ENCODE peak calls at places on chromosome 16, in eight cellular contexts. One of them, this sample, is unnamed.
A peak's percentile ranks its signal among the peaks of the same experiment; 100 is the strongest.

GRCh38 chr16:71214771-71215381 is 15.6 kb downstream of the HYDIN start:
- DNase-seq in activated CD4-positive, alpha-beta T cell treated with anti-CD3 and anti-CD28 coated beads, Interleukin-2, amount 50 U/mL, for 1 hour: no peak
- DNase-seq in T-helper 2 cell: no peak
- DNase-seq in immature natural killer cell: peak; percentile 9
- DNase-seq in stimulated activated CD4-positive, alpha-beta T cell treated with anti-CD3 and anti-CD28 coated beads, Interleukin-1b, Interleukin-23, amount 100 ng/mL, for 1 hour: no peak
- DNase-seq in LoVo: peak; percentile 5
- DNase-seq in activated CD8-positive, alpha-beta memory T cell treated with anti-CD3 and anti-CD28 coated beads for 4 hours: no peak
- DNase-seq in stimulated activated CD8-positive, alpha-beta memory T cell treated with anti-CD3 and anti-CD28 coated beads, Interleukin-12 subunit alpha, Interleukin-12 subunit beta, amount 100 ng/mL, for 4 hours: no peak
- DNase-seq in this sample: no peak

GRCh38 chr16:72910875-72911274 is 137.1 kb downstream of the ZFHX3 start:
- DNase-seq in activated CD8-positive, alpha-beta memory T cell treated with anti-CD3 and anti-CD28 coated beads for 4 hours: no peak
- DNase-seq in activated CD4-positive, alpha-beta T cell treated with anti-CD3 and anti-CD28 coated beads, Interleukin-2, amount 50 U/mL, for 1 hour: no peak
- DNase-seq in T-helper 2 cell: no peak
- DNase-seq in stimulated activated CD8-positive, alpha-beta memory T cell treated with anti-CD3 and anti-CD28 coated beads, Interleukin-12 subunit alpha, Interleukin-12 subunit beta, amount 100 ng/mL, for 4 hours: no peak
- DNase-seq in immature natural killer cell: no peak
- DNase-seq in LoVo: no peak
- DNase-seq in stimulated activated CD4-positive, alpha-beta T cell treated with anti-CD3 and anti-CD28 coated beads, Interleukin-1b, Interleukin-23, amount 100 ng/mL, for 1 hour: no peak
- DNase-seq in this sample: no peak

GRCh38 chr16:85303354-85303883 is 191.1 kb upstream of the CIBAR2 start:
- DNase-seq in activated CD8-positive, alpha-beta memory T cell treated with anti-CD3 and anti-CD28 coated beads for 4 hours: peak; percentile 35
- DNase-seq in T-helper 2 cell: peak; percentile 54
- DNase-seq in activated CD4-positive, alpha-beta T cell treated with anti-CD3 and anti-CD28 coated beads, Interleukin-2, amount 50 U/mL, for 1 hour: peak; percentile 70
- DNase-seq in stimulated activated CD8-positive, alpha-beta memory T cell treated with anti-CD3 and anti-CD28 coated beads, Interleukin-12 subunit alpha, Interleukin-12 subunit beta, amount 100 ng/mL, for 4 hours: peak; percentile 50
- DNase-seq in LoVo: peak; percentile 67
- DNase-seq in stimulated activated CD4-positive, alpha-beta T cell treated with anti-CD3 and anti-CD28 coated beads, Interleukin-1b, Interleukin-23, amount 100 ng/mL, for 1 hour: peak; percentile 66
- DNase-seq in immature natural killer cell: peak; percentile 55
- DNase-seq in this sample: no peak

GRCh38 chr16:70658921-70659320 is 12.6 kb downstream of the IL34 start:
- DNase-seq in stimulated activated CD4-positive, alpha-beta T cell treated with anti-CD3 and anti-CD28 coated beads, Interleukin-1b, Interleukin-23, amount 100 ng/mL, for 1 hour: no peak
- DNase-seq in activated CD8-positive, alpha-beta memory T cell treated with anti-CD3 and anti-CD28 coated beads for 4 hours: no peak
- DNase-seq in LoVo: no peak
- DNase-seq in activated CD4-positive, alpha-beta T cell treated with anti-CD3 and anti-CD28 coated beads, Interleukin-2, amount 50 U/mL, for 1 hour: no peak
- DNase-seq in T-helper 2 cell: no peak
- DNase-seq in immature natural killer cell: no peak
- DNase-seq in stimulated activated CD8-positive, alpha-beta memory T cell treated with anti-CD3 and anti-CD28 coated beads, Interleukin-12 subunit alpha, Interleukin-12 subunit beta, amount 100 ng/mL, for 4 hours: no peak
- DNase-seq in this sample: no peak

GRCh38 chr16:50520451-50521245 is 27.5 kb upstream of the NKD1 start:
- DNase-seq in T-helper 2 cell: no peak
- DNase-seq in stimulated activated CD8-positive, alpha-beta memory T cell treated with anti-CD3 and anti-CD28 coated beads, Interleukin-12 subunit alpha, Interleukin-12 subunit beta, amount 100 ng/mL, for 4 hours: no peak
- DNase-seq in immature natural killer cell: no peak
- DNase-seq in LoVo: no peak
- DNase-seq in activated CD8-positive, alpha-beta memory T cell treated with anti-CD3 and anti-CD28 coated beads for 4 hours: no peak
- DNase-seq in stimulated activated CD4-positive, alpha-beta T cell treated with anti-CD3 and anti-CD28 coated beads, Interleukin-1b, Interleukin-23, amount 100 ng/mL, for 1 hour: no peak
- DNase-seq in activated CD4-positive, alpha-beta T cell treated with anti-CD3 and anti-CD28 coated beads, Interleukin-2, amount 50 U/mL, for 1 hour: no peak
- DNase-seq in this sample: peak; percentile 20

GRCh38 chr16:52545544-52546262 is 1.2 kb downstream of the TOX3 start:
- DNase-seq in activated CD4-positive, alpha-beta T cell treated with anti-CD3 and anti-CD28 coated beads, Interleukin-2, amount 50 U/mL, for 1 hour: no peak
- DNase-seq in activated CD8-positive, alpha-beta memory T cell treated with anti-CD3 and anti-CD28 coated beads for 4 hours: no peak
- DNase-seq in stimulated activated CD8-positive, alpha-beta memory T cell treated with anti-CD3 and anti-CD28 coated beads, Interleukin-12 subunit alpha, Interleukin-12 subunit beta, amount 100 ng/mL, for 4 hours: no peak
- DNase-seq in LoVo: no peak
- DNase-seq in T-helper 2 cell: no peak
- DNase-seq in immature natural killer cell: no peak
- DNase-seq in stimulated activated CD4-positive, alpha-beta T cell treated with anti-CD3 and anti-CD28 coated beads, Interleukin-1b, Interleukin-23, amount 100 ng/mL, for 1 hour: no peak
- DNase-seq in this sample: no peak

GRCh38 chr16:85376292-85377095 is 236.6 kb upstream of the GSE1 start:
- DNase-seq in stimulated activated CD4-positive, alpha-beta T cell treated with anti-CD3 and anti-CD28 coated beads, Interleukin-1b, Interleukin-23, amount 100 ng/mL, for 1 hour: no peak
- DNase-seq in activated CD4-positive, alpha-beta T cell treated with anti-CD3 and anti-CD28 coated beads, Interleukin-2, amount 50 U/mL, for 1 hour: no peak
- DNase-seq in T-helper 2 cell: no peak
- DNase-seq in activated CD8-positive, alpha-beta memory T cell treated with anti-CD3 and anti-CD28 coated beads for 4 hours: no peak
- DNase-seq in LoVo: no peak
- DNase-seq in immature natural killer cell: no peak
- DNase-seq in stimulated activated CD8-positive, alpha-beta memory T cell treated with anti-CD3 and anti-CD28 coated beads, Interleukin-12 subunit alpha, Interleukin-12 subunit beta, amount 100 ng/mL, for 4 hours: no peak
- DNase-seq in this sample: no peak

GRCh38 chr16:21565816-21566669 is 33.3 kb upstream of the METTL9 start:
- DNase-seq in immature natural killer cell: peak; percentile 27
- DNase-seq in activated CD8-positive, alpha-beta memory T cell treated with anti-CD3 and anti-CD28 coated beads for 4 hours: no peak
- DNase-seq in LoVo: no peak
- DNase-seq in stimulated activated CD8-positive, alpha-beta memory T cell treated with anti-CD3 and anti-CD28 coated beads, Interleukin-12 subunit alpha, Interleukin-12 subunit beta, amount 100 ng/mL, for 4 hours: no peak
- DNase-seq in T-helper 2 cell: no peak
- DNase-seq in stimulated activated CD4-positive, alpha-beta T cell treated with anti-CD3 and anti-CD28 coated beads, Interleukin-1b, Interleukin-23, amount 100 ng/mL, for 1 hour: no peak
- DNase-seq in activated CD4-positive, alpha-beta T cell treated with anti-CD3 and anti-CD28 coated beads, Interleukin-2, amount 50 U/mL, for 1 hour: no peak
- DNase-seq in this sample: no peak

GRCh38 chr16:77960771-77961170 is 61.6 kb upstream of the CLEC3A start:
- DNase-seq in stimulated activated CD8-positive, alpha-beta memory T cell treated with anti-CD3 and anti-CD28 coated beads, Interleukin-12 subunit alpha, Interleukin-12 subunit beta, amount 100 ng/mL, for 4 hours: no peak
- DNase-seq in T-helper 2 cell: no peak
- DNase-seq in LoVo: no peak
- DNase-seq in activated CD4-positive, alpha-beta T cell treated with anti-CD3 and anti-CD28 coated beads, Interleukin-2, amount 50 U/mL, for 1 hour: no peak
- DNase-seq in activated CD8-positive, alpha-beta memory T cell treated with anti-CD3 and anti-CD28 coated beads for 4 hours: no peak
- DNase-seq in stimulated activated CD4-positive, alpha-beta T cell treated with anti-CD3 and anti-CD28 coated beads, Interleukin-1b, Interleukin-23, amount 100 ng/mL, for 1 hour: no peak
- DNase-seq in immature natural killer cell: no peak
- DNase-seq in this sample: no peak

GRCh38 chr16:19589106-19589505 is 33.6 kb downstream of the VPS35L start:
- DNase-seq in activated CD4-positive, alpha-beta T cell treated with anti-CD3 and anti-CD28 coated beads, Interleukin-2, amount 50 U/mL, for 1 hour: no peak
- DNase-seq in LoVo: no peak
- DNase-seq in activated CD8-positive, alpha-beta memory T cell treated with anti-CD3 and anti-CD28 coated beads for 4 hours: no peak
- DNase-seq in T-helper 2 cell: no peak
- DNase-seq in immature natural killer cell: no peak
- DNase-seq in stimulated activated CD8-positive, alpha-beta memory T cell treated with anti-CD3 and anti-CD28 coated beads, Interleukin-12 subunit alpha, Interleukin-12 subunit beta, amount 100 ng/mL, for 4 hours: no peak
- DNase-seq in stimulated activated CD4-positive, alpha-beta T cell treated with anti-CD3 and anti-CD28 coated beads, Interleukin-1b, Interleukin-23, amount 100 ng/mL, for 1 hour: no peak
- DNase-seq in this sample: no peak

GRCh38 chr16:12497558-12497957 is 306.1 kb downstream of the CPPED1 start:
- DNase-seq in LoVo: no peak
- DNase-seq in stimulated activated CD4-positive, alpha-beta T cell treated with anti-CD3 and anti-CD28 coated beads, Interleukin-1b, Interleukin-23, amount 100 ng/mL, for 1 hour: no peak
- DNase-seq in stimulated activated CD8-positive, alpha-beta memory T cell treated with anti-CD3 and anti-CD28 coated beads, Interleukin-12 subunit alpha, Interleukin-12 subunit beta, amount 100 ng/mL, for 4 hours: no peak
- DNase-seq in activated CD4-positive, alpha-beta T cell treated with anti-CD3 and anti-CD28 coated beads, Interleukin-2, amount 50 U/mL, for 1 hour: no peak
- DNase-seq in immature natural killer cell: no peak
- DNase-seq in activated CD8-positive, alpha-beta memory T cell treated with anti-CD3 and anti-CD28 coated beads for 4 hours: no peak
- DNase-seq in T-helper 2 cell: no peak
- DNase-seq in this sample: peak; percentile 4

GRCh38 chr16:51445250-51445649 is 294.2 kb upstream of the SALL1 start:
- DNase-seq in immature natural killer cell: no peak
- DNase-seq in stimulated activated CD8-positive, alpha-beta memory T cell treated with anti-CD3 and anti-CD28 coated beads, Interleukin-12 subunit alpha, Interleukin-12 subunit beta, amount 100 ng/mL, for 4 hours: no peak
- DNase-seq in T-helper 2 cell: no peak
- DNase-seq in stimulated activated CD4-positive, alpha-beta T cell treated with anti-CD3 and anti-CD28 coated beads, Interleukin-1b, Interleukin-23, amount 100 ng/mL, for 1 hour: no peak
- DNase-seq in LoVo: no peak
- DNase-seq in activated CD8-positive, alpha-beta memory T cell treated with anti-CD3 and anti-CD28 coated beads for 4 hours: no peak
- DNase-seq in activated CD4-positive, alpha-beta T cell treated with anti-CD3 and anti-CD28 coated beads, Interleukin-2, amount 50 U/mL, for 1 hour: no peak
- DNase-seq in this sample: no peak

GRCh38 chr16:56672761-56673536 is 3.3 kb downstream of the MT1H start:
- DNase-seq in stimulated activated CD8-positive, alpha-beta memory T cell treated with anti-CD3 and anti-CD28 coated beads, Interleukin-12 subunit alpha, Interleukin-12 subunit beta, amount 100 ng/mL, for 4 hours: no peak
- DNase-seq in stimulated activated CD4-positive, alpha-beta T cell treated with anti-CD3 and anti-CD28 coated beads, Interleukin-1b, Interleukin-23, amount 100 ng/mL, for 1 hour: no peak
- DNase-seq in activated CD4-positive, alpha-beta T cell treated with anti-CD3 and anti-CD28 coated beads, Interleukin-2, amount 50 U/mL, for 1 hour: no peak
- DNase-seq in LoVo: no peak
- DNase-seq in activated CD8-positive, alpha-beta memory T cell treated with anti-CD3 and anti-CD28 coated beads for 4 hours: no peak
- DNase-seq in T-helper 2 cell: no peak
- DNase-seq in immature natural killer cell: no peak
- DNase-seq in this sample: no peak

GRCh38 chr16:85350146-85350728 is 238.0 kb upstream of the CIBAR2 start:
- DNase-seq in stimulated activated CD8-positive, alpha-beta memory T cell treated with anti-CD3 and anti-CD28 coated beads, Interleukin-12 subunit alpha, Interleukin-12 subunit beta, amount 100 ng/mL, for 4 hours: no peak
- DNase-seq in LoVo: no peak
- DNase-seq in activated CD4-positive, alpha-beta T cell treated with anti-CD3 and anti-CD28 coated beads, Interleukin-2, amount 50 U/mL, for 1 hour: no peak
- DNase-seq in activated CD8-positive, alpha-beta memory T cell treated with anti-CD3 and anti-CD28 coated beads for 4 hours: no peak
- DNase-seq in stimulated activated CD4-positive, alpha-beta T cell treated with anti-CD3 and anti-CD28 coated beads, Interleukin-1b, Interleukin-23, amount 100 ng/mL, for 1 hour: no peak
- DNase-seq in immature natural killer cell: no peak
- DNase-seq in T-helper 2 cell: no peak
- DNase-seq in this sample: no peak

GRCh38 chr16:69709456-69710084 is 16.8 kb downstream of the NQO1 start:
- DNase-seq in T-helper 2 cell: no peak
- DNase-seq in stimulated activated CD8-positive, alpha-beta memory T cell treated with anti-CD3 and anti-CD28 coated beads, Interleukin-12 subunit alpha, Interleukin-12 subunit beta, amount 100 ng/mL, for 4 hours: no peak
- DNase-seq in immature natural killer cell: peak; percentile 63
- DNase-seq in activated CD4-positive, alpha-beta T cell treated with anti-CD3 and anti-CD28 coated beads, Interleukin-2, amount 50 U/mL, for 1 hour: no peak
- DNase-seq in stimulated activated CD4-positive, alpha-beta T cell treated with anti-CD3 and anti-CD28 coated beads, Interleukin-1b, Interleukin-23, amount 100 ng/mL, for 1 hour: no peak
- DNase-seq in activated CD8-positive, alpha-beta memory T cell treated with anti-CD3 and anti-CD28 coated beads for 4 hours: no peak
- DNase-seq in LoVo: peak; percentile 69
- DNase-seq in this sample: no peak

GRCh38 chr16:74320707-74321106 is 24.1 kb downstream of the PSMD7 start:
- DNase-seq in activated CD8-positive, alpha-beta memory T cell treated with anti-CD3 and anti-CD28 coated beads for 4 hours: no peak
- DNase-seq in LoVo: no peak
- DNase-seq in T-helper 2 cell: no peak
- DNase-seq in stimulated activated CD8-positive, alpha-beta memory T cell treated with anti-CD3 and anti-CD28 coated beads, Interleukin-12 subunit alpha, Interleukin-12 subunit beta, amount 100 ng/mL, for 4 hours: no peak
- DNase-seq in stimulated activated CD4-positive, alpha-beta T cell treated with anti-CD3 and anti-CD28 coated beads, Interleukin-1b, Interleukin-23, amount 100 ng/mL, for 1 hour: no peak
- DNase-seq in immature natural killer cell: no peak
- DNase-seq in activated CD4-positive, alpha-beta T cell treated with anti-CD3 and anti-CD28 coated beads, Interleukin-2, amount 50 U/mL, for 1 hour: no peak
- DNase-seq in this sample: no peak

GRCh38 chr16:85476389-85476788 is 136.7 kb upstream of the GSE1 start:
- DNase-seq in activated CD4-positive, alpha-beta T cell treated with anti-CD3 and anti-CD28 coated beads, Interleukin-2, amount 50 U/mL, for 1 hour: no peak
- DNase-seq in immature natural killer cell: no peak
- DNase-seq in activated CD8-positive, alpha-beta memory T cell treated with anti-CD3 and anti-CD28 coated beads for 4 hours: no peak
- DNase-seq in stimulated activated CD4-positive, alpha-beta T cell treated with anti-CD3 and anti-CD28 coated beads, Interleukin-1b, Interleukin-23, amount 100 ng/mL, for 1 hour: no peak
- DNase-seq in stimulated activated CD8-positive, alpha-beta memory T cell treated with anti-CD3 and anti-CD28 coated beads, Interleukin-12 subunit alpha, Interleukin-12 subunit beta, amount 100 ng/mL, for 4 hours: no peak
- DNase-seq in LoVo: no peak
- DNase-seq in T-helper 2 cell: no peak
- DNase-seq in this sample: no peak

GRCh38 chr16:12901204-12901596 is 198 bp upstream of the SHISA9 start:
- DNase-seq in immature natural killer cell: no peak
- DNase-seq in activated CD8-positive, alpha-beta memory T cell treated with anti-CD3 and anti-CD28 coated beads for 4 hours: no peak
- DNase-seq in stimulated activated CD4-positive, alpha-beta T cell treated with anti-CD3 and anti-CD28 coated beads, Interleukin-1b, Interleukin-23, amount 100 ng/mL, for 1 hour: no peak
- DNase-seq in stimulated activated CD8-positive, alpha-beta memory T cell treated with anti-CD3 and anti-CD28 coated beads, Interleukin-12 subunit alpha, Interleukin-12 subunit beta, amount 100 ng/mL, for 4 hours: no peak
- DNase-seq in T-helper 2 cell: no peak
- DNase-seq in activated CD4-positive, alpha-beta T cell treated with anti-CD3 and anti-CD28 coated beads, Interleukin-2, amount 50 U/mL, for 1 hour: no peak
- DNase-seq in LoVo: no peak
- DNase-seq in this sample: no peak

GRCh38 chr16:55433535-55433934 is 45.5 kb upstream of the MMP2 start:
- DNase-seq in activated CD8-positive, alpha-beta memory T cell treated with anti-CD3 and anti-CD28 coated beads for 4 hours: no peak
- DNase-seq in stimulated activated CD8-positive, alpha-beta memory T cell treated with anti-CD3 and anti-CD28 coated beads, Interleukin-12 subunit alpha, Interleukin-12 subunit beta, amount 100 ng/mL, for 4 hours: no peak
- DNase-seq in immature natural killer cell: no peak
- DNase-seq in activated CD4-positive, alpha-beta T cell treated with anti-CD3 and anti-CD28 coated beads, Interleukin-2, amount 50 U/mL, for 1 hour: no peak
- DNase-seq in LoVo: no peak
- DNase-seq in stimulated activated CD4-positive, alpha-beta T cell treated with anti-CD3 and anti-CD28 coated beads, Interleukin-1b, Interleukin-23, amount 100 ng/mL, for 1 hour: no peak
- DNase-seq in T-helper 2 cell: no peak
- DNase-seq in this sample: no peak

GRCh38 chr16:12111223-12111622 is 134.7 kb downstream of the SNX29 start:
- DNase-seq in stimulated activated CD8-positive, alpha-beta memory T cell treated with anti-CD3 and anti-CD28 coated beads, Interleukin-12 subunit alpha, Interleukin-12 subunit beta, amount 100 ng/mL, for 4 hours: no peak
- DNase-seq in activated CD8-positive, alpha-beta memory T cell treated with anti-CD3 and anti-CD28 coated beads for 4 hours: no peak
- DNase-seq in immature natural killer cell: no peak
- DNase-seq in activated CD4-positive, alpha-beta T cell treated with anti-CD3 and anti-CD28 coated beads, Interleukin-2, amount 50 U/mL, for 1 hour: no peak
- DNase-seq in T-helper 2 cell: no peak
- DNase-seq in stimulated activated CD4-positive, alpha-beta T cell treated with anti-CD3 and anti-CD28 coated beads, Interleukin-1b, Interleukin-23, amount 100 ng/mL, for 1 hour: no peak
- DNase-seq in LoVo: no peak
- DNase-seq in this sample: no peak

GRCh38 chr16:86884256-86884655 is 305.9 kb downstream of the FOXL1 start:
- DNase-seq in LoVo: no peak
- DNase-seq in T-helper 2 cell: no peak
- DNase-seq in immature natural killer cell: no peak
- DNase-seq in activated CD8-positive, alpha-beta memory T cell treated with anti-CD3 and anti-CD28 coated beads for 4 hours: no peak
- DNase-seq in activated CD4-positive, alpha-beta T cell treated with anti-CD3 and anti-CD28 coated beads, Interleukin-2, amount 50 U/mL, for 1 hour: no peak
- DNase-seq in stimulated activated CD4-positive, alpha-beta T cell treated with anti-CD3 and anti-CD28 coated beads, Interleukin-1b, Interleukin-23, amount 100 ng/mL, for 1 hour: no peak
- DNase-seq in stimulated activated CD8-positive, alpha-beta memory T cell treated with anti-CD3 and anti-CD28 coated beads, Interleukin-12 subunit alpha, Interleukin-12 subunit beta, amount 100 ng/mL, for 4 hours: no peak
- DNase-seq in this sample: peak; percentile 22

GRCh38 chr16:74606521-74607309 is at the start of gene GLG1:
- DNase-seq in stimulated activated CD4-positive, alpha-beta T cell treated with anti-CD3 and anti-CD28 coated beads, Interleukin-1b, Interleukin-23, amount 100 ng/mL, for 1 hour: peak; percentile 79
- DNase-seq in immature natural killer cell: peak; percentile 92
- DNase-seq in T-helper 2 cell: peak; percentile 84
- DNase-seq in activated CD8-positive, alpha-beta memory T cell treated with anti-CD3 and anti-CD28 coated beads for 4 hours: peak; percentile 79
- DNase-seq in stimulated activated CD8-positive, alpha-beta memory T cell treated with anti-CD3 and anti-CD28 coated beads, Interleukin-12 subunit alpha, Interleukin-12 subunit beta, amount 100 ng/mL, for 4 hours: peak; percentile 87
- DNase-seq in LoVo: peak; percentile 92
- DNase-seq in activated CD4-positive, alpha-beta T cell treated with anti-CD3 and anti-CD28 coated beads, Interleukin-2, amount 50 U/mL, for 1 hour: peak; percentile 90
- DNase-seq in this sample: peak; percentile 97

GRCh38 chr16:86676216-86676800 is 98.0 kb downstream of the FOXL1 start:
- DNase-seq in T-helper 2 cell: no peak
- DNase-seq in activated CD8-positive, alpha-beta memory T cell treated with anti-CD3 and anti-CD28 coated beads for 4 hours: no peak
- DNase-seq in LoVo: peak; percentile 62
- DNase-seq in stimulated activated CD4-positive, alpha-beta T cell treated with anti-CD3 and anti-CD28 coated beads, Interleukin-1b, Interleukin-23, amount 100 ng/mL, for 1 hour: no peak
- DNase-seq in stimulated activated CD8-positive, alpha-beta memory T cell treated with anti-CD3 and anti-CD28 coated beads, Interleukin-12 subunit alpha, Interleukin-12 subunit beta, amount 100 ng/mL, for 4 hours: no peak
- DNase-seq in immature natural killer cell: no peak
- DNase-seq in activated CD4-positive, alpha-beta T cell treated with anti-CD3 and anti-CD28 coated beads, Interleukin-2, amount 50 U/mL, for 1 hour: no peak
- DNase-seq in this sample: no peak

GRCh38 chr16:89370081-89370511 is 120.3 kb downstream of the ANKRD11 start:
- DNase-seq in stimulated activated CD8-positive, alpha-beta memory T cell treated with anti-CD3 and anti-CD28 coated beads, Interleukin-12 subunit alpha, Interleukin-12 subunit beta, amount 100 ng/mL, for 4 hours: no peak
- DNase-seq in immature natural killer cell: no peak
- DNase-seq in LoVo: peak; percentile 32
- DNase-seq in activated CD8-positive, alpha-beta memory T cell treated with anti-CD3 and anti-CD28 coated beads for 4 hours: no peak
- DNase-seq in activated CD4-positive, alpha-beta T cell treated with anti-CD3 and anti-CD28 coated beads, Interleukin-2, amount 50 U/mL, for 1 hour: no peak
- DNase-seq in stimulated activated CD4-positive, alpha-beta T cell treated with anti-CD3 and anti-CD28 coated beads, Interleukin-1b, Interleukin-23, amount 100 ng/mL, for 1 hour: no peak
- DNase-seq in T-helper 2 cell: no peak
- DNase-seq in this sample: no peak

GRCh38 chr16:10242076-10242475 is 59.8 kb upstream of the GRIN2A start:
- DNase-seq in T-helper 2 cell: no peak
- DNase-seq in activated CD8-positive, alpha-beta memory T cell treated with anti-CD3 and anti-CD28 coated beads for 4 hours: no peak
- DNase-seq in stimulated activated CD4-positive, alpha-beta T cell treated with anti-CD3 and anti-CD28 coated beads, Interleukin-1b, Interleukin-23, amount 100 ng/mL, for 1 hour: no peak
- DNase-seq in stimulated activated CD8-positive, alpha-beta memory T cell treated with anti-CD3 and anti-CD28 coated beads, Interleukin-12 subunit alpha, Interleukin-12 subunit beta, amount 100 ng/mL, for 4 hours: no peak
- DNase-seq in immature natural killer cell: no peak
- DNase-seq in activated CD4-positive, alpha-beta T cell treated with anti-CD3 and anti-CD28 coated beads, Interleukin-2, amount 50 U/mL, for 1 hour: no peak
- DNase-seq in LoVo: no peak
- DNase-seq in this sample: no peak

GRCh38 chr16:9053006-9053601 is 38.3 kb upstream of the HAPSTR1 start:
- DNase-seq in LoVo: peak; percentile 48
- DNase-seq in stimulated activated CD4-positive, alpha-beta T cell treated with anti-CD3 and anti-CD28 coated beads, Interleukin-1b, Interleukin-23, amount 100 ng/mL, for 1 hour: no peak
- DNase-seq in activated CD8-positive, alpha-beta memory T cell treated with anti-CD3 and anti-CD28 coated beads for 4 hours: no peak
- DNase-seq in T-helper 2 cell: no peak
- DNase-seq in activated CD4-positive, alpha-beta T cell treated with anti-CD3 and anti-CD28 coated beads, Interleukin-2, amount 50 U/mL, for 1 hour: no peak
- DNase-seq in stimulated activated CD8-positive, alpha-beta memory T cell treated with anti-CD3 and anti-CD28 coated beads, Interleukin-12 subunit alpha, Interleukin-12 subunit beta, amount 100 ng/mL, for 4 hours: no peak
- DNase-seq in immature natural killer cell: no peak
- DNase-seq in this sample: peak; percentile 79

GRCh38 chr16:77599793-77600415 is 122.4 kb upstream of the NUDT7 start:
- DNase-seq in stimulated activated CD4-positive, alpha-beta T cell treated with anti-CD3 and anti-CD28 coated beads, Interleukin-1b, Interleukin-23, amount 100 ng/mL, for 1 hour: no peak
- DNase-seq in activated CD4-positive, alpha-beta T cell treated with anti-CD3 and anti-CD28 coated beads, Interleukin-2, amount 50 U/mL, for 1 hour: no peak
- DNase-seq in LoVo: peak; percentile 49
- DNase-seq in stimulated activated CD8-positive, alpha-beta memory T cell treated with anti-CD3 and anti-CD28 coated beads, Interleukin-12 subunit alpha, Interleukin-12 subunit beta, amount 100 ng/mL, for 4 hours: no peak
- DNase-seq in immature natural killer cell: no peak
- DNase-seq in activated CD8-positive, alpha-beta memory T cell treated with anti-CD3 and anti-CD28 coated beads for 4 hours: no peak
- DNase-seq in T-helper 2 cell: no peak
- DNase-seq in this sample: no peak